ENCODE peak calls at places on chromosome 7, in eight cellular contexts. M is left cardiac atrium; H is activated effector memory CD4-positive, alpha-beta T cell treated with anti-CD3 and anti-CD28 coated beads, Interleukin-2, amount 50 U/mL, for 16 hours; N is Daoy; Q is effector CD4-positive, alpha-beta T cell; P is activated CD8-positive, alpha-beta T cell treated with anti-CD3 and anti-CD28 coated beads for 36 hours; E is HuH-7.5; Y is astrocyte of the cerebellum. T is an unnamed sample.

GRCh38 chr7:138934861-138935260 is 46.3 kb downstream of the KIAA1549 start:
- DNase-seq in Y (no peak), P (no peak), Q (no peak), E (no peak), H (no peak), N (peak), M (no peak), T (no peak)

GRCh38 chr7:13989138-13989943 is at the start of gene ETV1:
- DNase-seq in H (no peak), N (peak), M (peak), E (peak), Y (no peak), Q (no peak), P (peak), T (no peak)

GRCh38 chr7:95687759-95688343 is 84.5 kb upstream of the DYNC1I1 start:
- DNase-seq in H (no peak), N (peak), P (no peak), Y (peak), E (peak), M (no peak), Q (no peak), T (no peak)

GRCh38 chr7:127581716-127582115 is 3.7 kb downstream of the GCC1 start:
- DNase-seq in M (no peak), Q (no peak), Y (no peak), P (no peak), H (no peak), E (no peak), N (no peak), T (no peak)

GRCh38 chr7:1555813-1556540 is at the start of gene TMEM184A:
- DNase-seq in H (peak), Q (no peak), Y (no peak), N (peak), E (peak), P (peak), M (no peak), T (no peak)

GRCh38 chr7:34869016-34869415 is 168.3 kb downstream of the DPY19L1 start:
- DNase-seq in Y (no peak), E (no peak), N (no peak), P (no peak), Q (no peak), M (no peak), H (no peak), T (no peak)

GRCh38 chr7:128409435-128410091 is at the start of gene IMPDH1:
- DNase-seq in H (peak), Y (no peak), Q (peak), N (peak), P (peak), E (peak), M (peak), T (peak)

GRCh38 chr7:45986355-45987298 is 65.6 kb upstream of the IGFBP3 start:
- DNase-seq in P (no peak), E (no peak), Y (no peak), M (no peak), Q (no peak), H (no peak), N (no peak), T (no peak)

GRCh38 chr7:4645241-4645640 is 36.9 kb upstream of the FOXK1 start:
- DNase-seq in M (no peak), P (no peak), Y (peak), H (no peak), E (no peak), N (no peak), Q (no peak), T (no peak)

GRCh38 chr7:70734436-70734835 is 397.5 kb upstream of the GALNT17 start:
- DNase-seq in N (no peak), Q (no peak), E (no peak), H (no peak), Y (no peak), P (no peak), M (no peak), T (no peak)

GRCh38 chr7:116443101-116443523 is 56.4 kb upstream of the CAV2 start:
- DNase-seq in Y (peak), P (no peak), M (no peak), E (no peak), Q (no peak), N (peak), H (no peak), T (no peak)

GRCh38 chr7:100567045-100567730 is 6.5 kb downstream of the SAP25 start:
- DNase-seq in M (no peak), P (peak), E (peak), H (no peak), Y (no peak), N (peak), Q (no peak), T (no peak)

GRCh38 chr7:55396386-55396785 is 31.2 kb downstream of the LANCL2 start:
- DNase-seq in Q (no peak), H (no peak), M (no peak), E (no peak), N (no peak), Y (no peak), P (no peak), T (no peak)

GRCh38 chr7:139830779-139831498 is 1.9 kb downstream of the TBXAS1 start:
- DNase-seq in N (no peak), E (no peak), Q (no peak), P (no peak), M (no peak), H (no peak), Y (no peak), T (no peak)

GRCh38 chr7:129008645-129009414 is 46.1 kb downstream of the TNPO3 start:
- DNase-seq in E (no peak), M (no peak), N (no peak), P (no peak), Y (no peak), H (no peak), Q (no peak), T (no peak)

GRCh38 chr7:122626785-122627184 is 72.1 kb downstream of the RNF133 start:
- DNase-seq in Q (no peak), E (no peak), M (no peak), N (no peak), P (no peak), H (no peak), Y (no peak), T (no peak)

GRCh38 chr7:121510302-121510701 is 114.2 kb upstream of the FAM3C start:
- DNase-seq in Y (no peak), E (no peak), Q (no peak), P (peak), N (no peak), H (no peak), M (no peak), T (no peak)

GRCh38 chr7:74657692-74658170 is at the start of gene GTF2I:
- DNase-seq in H (no peak), P (peak), M (no peak), Y (no peak), Q (no peak), E (no peak), N (no peak), T (no peak)

GRCh38 chr7:95330194-95331003 is 6.1 kb upstream of the PON1 start:
- DNase-seq in M (no peak), N (peak), Q (no peak), H (no peak), P (no peak), E (no peak), Y (no peak), T (no peak)

GRCh38 chr7:49295136-49295535 is 370.8 kb downstream of the CDC14C start:
- DNase-seq in H (no peak), Y (no peak), E (no peak), M (no peak), P (no peak), N (peak), Q (no peak), T (no peak)

GRCh38 chr7:50304158-50304910 is at the start of gene IKZF1:
- DNase-seq in N (peak), H (peak), Y (no peak), E (no peak), M (peak), Q (peak), P (peak), T (peak)

GRCh38 chr7:84337386-84337785 is 142.8 kb upstream of the SEMA3A start:
- DNase-seq in Q (no peak), P (no peak), E (no peak), M (no peak), Y (peak), N (peak), H (no peak), T (no peak)

GRCh38 chr7:46603780-46604725 is 683.0 kb upstream of the IGFBP3 start:
- DNase-seq in Q (no peak), E (no peak), Y (peak), H (no peak), M (peak), N (peak), P (no peak), T (no peak)

GRCh38 chr7:131653418-131654248 is 97.2 kb upstream of the PODXL start:
- DNase-seq in Y (no peak), Q (no peak), E (no peak), N (peak), M (no peak), H (no peak), P (no peak), T (no peak)

GRCh38 chr7:98733036-98733435 is 116.0 kb downstream of the NPTX2 start:
- DNase-seq in P (peak), N (peak), M (no peak), Q (no peak), H (peak), Y (no peak), E (peak), T (peak)

GRCh38 chr7:128381161-128381821 is 19.8 kb upstream of the PRRT4 start:
- DNase-seq in Q (no peak), M (peak), H (peak), P (peak), Y (no peak), N (peak), E (no peak), T (peak)

GRCh38 chr7:66747385-66748126 is 7.0 kb downstream of the RABGEF1 start:
- DNase-seq in H (no peak), N (no peak), M (no peak), P (no peak), Y (no peak), Q (no peak), E (no peak), T (no peak)

GRCh38 chr7:124084024-124084423 is 51.2 kb upstream of the TMEM229A start:
- DNase-seq in H (no peak), P (no peak), M (no peak), Q (no peak), E (no peak), Y (no peak), N (no peak), T (no peak)

GRCh38 chr7:72268090-72268489 is 144.0 kb downstream of the CALN1 start:
- DNase-seq in N (no peak), Y (no peak), M (no peak), E (no peak), P (no peak), Q (no peak), H (no peak), T (no peak)

GRCh38 chr7:26291699-26292538 is at the start of gene SNX10:
- DNase-seq in M (peak), P (peak), N (peak), E (peak), Q (peak), Y (no peak), H (peak), T (peak)

GRCh38 chr7:81211617-81212016 is 292.8 kb upstream of the SEMA3C start:
- DNase-seq in Y (no peak), Q (no peak), N (peak), H (no peak), M (no peak), E (no peak), P (no peak), T (no peak)

GRCh38 chr7:1818581-1819200 is 148.6 kb downstream of the ELFN1 start:
- DNase-seq in P (no peak), E (no peak), H (peak), Q (no peak), Y (no peak), N (no peak), M (no peak), T (no peak)

GRCh38 chr7:135672560-135673359 is 10.4 kb downstream of the STMP1 start:
- DNase-seq in H (no peak), Y (peak), P (peak), N (peak), Q (no peak), E (peak), M (no peak), T (no peak)

GRCh38 chr7:112798199-112799159 is 8.3 kb upstream of the TMEM168 start:
- DNase-seq in Q (no peak), N (no peak), M (no peak), P (no peak), H (no peak), E (no peak), Y (no peak), T (no peak)

GRCh38 chr7:37083311-37084096 is 359.2 kb upstream of the AOAH start:
- DNase-seq in Y (peak), Q (no peak), N (no peak), H (no peak), M (no peak), P (no peak), E (no peak), T (no peak)

GRCh38 chr7:128796325-128796724 is 4.6 kb downstream of the CCDC136 start:
- DNase-seq in M (no peak), H (no peak), Y (peak), N (peak), E (no peak), Q (no peak), P (no peak), T (no peak)

GRCh38 chr7:7257899-7258692 is 75.8 kb downstream of the C1GALT1 start:
- DNase-seq in E (no peak), P (peak), M (no peak), N (peak), H (no peak), Y (no peak), Q (no peak), T (peak)

T was measured in GM12891.